ENCODE peak calls at places on chromosomes 6 and 20, in five cellular contexts. M is EL, F is NCI-H748 treated with DMSO at 0.1 percent for 48 hours, I is psoas muscle, K is cerebellum. E is an unnamed sample.

GRCh38 chr20:15759546-15760216 is 813.6 kb downstream of the KIF16B start:
- DNase-seq in M (peak), F (no peak), I (no peak), K (no peak), E (no peak)

GRCh38 chr6:136435096-136435495 is 115.1 kb downstream of the MAP7 start:
- DNase-seq in M (no peak), F (no peak), I (no peak), K (no peak), E (no peak)

GRCh38 chr20:48828734-48829460 is 1.1 kb upstream of the PREX1 start:
- DNase-seq in M (no peak), F (no peak), I (no peak), K (no peak), E (no peak)

GRCh38 chr6:67629268-67629667 is 1005.8 kb upstream of the ADGRB3 start:
- DNase-seq in M (no peak), F (no peak), I (no peak), K (no peak), E (no peak)

GRCh38 chr20:18055261-18055660 is 2.5 kb downstream of the OVOL2 start:
- DNase-seq in M (no peak), F (peak), I (no peak), K (no peak), E (no peak)

GRCh38 chr6:6646859-6647258 is 58.3 kb downstream of the LY86 start:
- DNase-seq in M (no peak), F (no peak), I (no peak), K (no peak), E (no peak)

GRCh38 chr6:161021543-161021942 is 30.0 kb downstream of the MAP3K4 start:
- DNase-seq in M (no peak), F (no peak), I (no peak), K (no peak), E (no peak)

GRCh38 chr6:62974452-62974851 is 236.8 kb upstream of the FKBP1C start:
- DNase-seq in M (no peak), F (no peak), I (no peak), K (no peak), E (no peak)

GRCh38 chr20:52230406-52230805 is 38.8 kb upstream of the ZFP64 start:
- DNase-seq in M (peak), F (no peak), I (no peak), K (no peak), E (no peak)

GRCh38 chr20:57435498-57436222 is 44.5 kb downstream of the RBM38 start:
- DNase-seq in M (no peak), F (peak), I (peak), K (peak), E (peak)

GRCh38 chr20:36777152-36777551 is 3.6 kb upstream of the DSN1 start:
- DNase-seq in M (no peak), F (no peak), I (no peak), K (no peak), E (no peak)

GRCh38 chr6:134853111-134854055 is 96.5 kb downstream of the ALDH8A1 start:
- DNase-seq in M (peak), F (no peak), I (no peak), K (no peak), E (no peak)

GRCh38 chr20:57688864-57689263 is 21.0 kb downstream of the PMEPA1 start:
- DNase-seq in M (no peak), F (no peak), I (peak), K (peak), E (no peak)

GRCh38 chr6:83908813-83909212 is 49.3 kb downstream of the CYB5R4 start:
- DNase-seq in M (peak), F (no peak), I (no peak), K (no peak), E (no peak)

GRCh38 chr6:170329321-170329720 is 22.8 kb downstream of the FAM120B start:
- DNase-seq in M (no peak), F (no peak), I (no peak), K (no peak), E (no peak)

GRCh38 chr20:41903614-41904013 is 285.4 kb upstream of the CHD6 start:
- DNase-seq in M (no peak), F (no peak), I (no peak), K (no peak), E (no peak)

GRCh38 chr20:12570371-12570770 is 438.4 kb upstream of the SPTLC3 start:
- DNase-seq in M (no peak), F (peak), I (no peak), K (no peak), E (peak)

GRCh38 chr20:61331542-61331941 is 79.5 kb downstream of the CDH4 start:
- DNase-seq in M (peak), F (no peak), I (no peak), K (no peak), E (no peak)

GRCh38 chr6:169810066-169810989 is 58.9 kb downstream of the ERMARD start:
- DNase-seq in M (no peak), F (peak), I (no peak), K (no peak), E (peak)

GRCh38 chr20:41476013-41476441 is 109.4 kb upstream of the EMILIN3 start:
- DNase-seq in M (peak), F (peak), I (no peak), K (peak), E (peak)

GRCh38 chr6:143677891-143678737 is at the start of gene PHACTR2:
- DNase-seq in M (peak), F (no peak), I (peak), K (peak), E (peak)

GRCh38 chr6:132830236-132830799 is 15.9 kb downstream of the RPS12 start:
- DNase-seq in M (peak), F (peak), I (no peak), K (no peak), E (peak)

GRCh38 chr6:10419749-10420545 is 5.1 kb upstream of the TFAP2A start:
- DNase-seq in M (no peak), F (no peak), I (no peak), K (no peak), E (no peak)

GRCh38 chr6:135319819-135320218 is 138.7 kb downstream of the MYB start:
- DNase-seq in M (no peak), F (no peak), I (no peak), K (no peak), E (no peak)

GRCh38 chr6:81655696-81656095 is 96.8 kb downstream of the TENT5A start:
- DNase-seq in M (no peak), F (no peak), I (no peak), K (no peak), E (no peak)

GRCh38 chr20:38187512-38187911 is 22.4 kb upstream of the TGM2 start:
- DNase-seq in M (peak), F (no peak), I (no peak), K (no peak), E (no peak)

GRCh38 chr6:112019619-112020018 is 34.3 kb upstream of the CCN6 start:
- DNase-seq in M (no peak), F (no peak), I (no peak), K (no peak), E (no peak)

GRCh38 chr20:22581437-22582385 is 2.7 kb downstream of the FOXA2 start:
- DNase-seq in M (no peak), F (peak), I (no peak), K (no peak), E (no peak)

GRCh38 chr6:37254881-37255280 is 2.7 kb upstream of the TBC1D22B start:
- DNase-seq in M (no peak), F (no peak), I (no peak), K (no peak), E (no peak)

GRCh38 chr20:38658879-38659612 is 57.4 kb downstream of the ARHGAP40 start:
- DNase-seq in M (peak), F (peak), I (no peak), K (peak), E (no peak)

GRCh38 chr6:26097268-26097875 is 10.1 kb downstream of the HFE start:
- DNase-seq in M (peak), F (peak), I (peak), K (peak), E (peak)

GRCh38 chr6:22804620-22805271 is 235.4 kb downstream of the HDGFL1 start:
- DNase-seq in M (no peak), F (no peak), I (no peak), K (no peak), E (no peak)

E was measured in NCI-H774.